ENCODE peak calls at places on chromosomes 4 and X, in four cellular contexts. H, F, D and W are unnamed samples. For H3K4me1, the result is how much of the 10 kb centered on the place peaks cover.

GRCh38 chr4:86302242-86302641 is 57.6 kb downstream of the MAPK10 start:
- DNase-seq in D (no peak), F (peak), H (no peak), W (no peak)

GRCh38 chrX:56564182-56564885 is 907 bp downstream of the UBQLN2 start:
- DNase-seq in D (peak), F (peak), H (peak), W (peak)

GRCh38 chr4:39706334-39706733 is 8.4 kb downstream of the UBE2K start:
- DNase-seq in H (no peak), F (peak), D (peak), W (no peak)

GRCh38 chr4:45477311-45477733 is 646.5 kb downstream of the GABRG1 start:
- DNase-seq in F (no peak), D (no peak), H (no peak), W (no peak)

GRCh38 chr4:3783691-3784306 is 17.6 kb downstream of the ADRA2C start:
- DNase-seq in D (no peak), F (no peak), H (no peak), W (no peak)

GRCh38 chr4:103306870-103307345 is 108.8 kb upstream of the CENPE start:
- DNase-seq in D (peak), H (no peak), F (peak), W (no peak)

GRCh38 chr4:158783775-158784174 is 14.9 kb downstream of the FNIP2 start:
- DNase-seq in H (no peak), D (no peak), F (no peak), W (no peak)

GRCh38 chrX:153685751-153686676 is 1.7 kb upstream of the SLC6A8 start:
- DNase-seq in H (peak), F (peak), D (no peak), W (no peak)

GRCh38 chr4:73725499-73725898 is 14.9 kb upstream of the CXCL8 start:
- DNase-seq in F (no peak), D (no peak), H (no peak), W (no peak)

GRCh38 chrX:40402771-40403533 is 177.8 kb upstream of the ATP6AP2 start:
- DNase-seq in F (peak), D (peak), H (no peak), W (no peak)

GRCh38 chr4:56128231-56128630 is 179.5 kb downstream of the CEP135 start:
- DNase-seq in F (no peak), H (no peak), D (peak), W (no peak)

GRCh38 chr4:128908735-128909134 is 99.2 kb downstream of the JADE1 start:
- DNase-seq in H (no peak), D (no peak), F (no peak), W (no peak)
- H3K4me1 ChIP-seq in H (under half), D (under half), F (under half), W (under half)

DNA sequence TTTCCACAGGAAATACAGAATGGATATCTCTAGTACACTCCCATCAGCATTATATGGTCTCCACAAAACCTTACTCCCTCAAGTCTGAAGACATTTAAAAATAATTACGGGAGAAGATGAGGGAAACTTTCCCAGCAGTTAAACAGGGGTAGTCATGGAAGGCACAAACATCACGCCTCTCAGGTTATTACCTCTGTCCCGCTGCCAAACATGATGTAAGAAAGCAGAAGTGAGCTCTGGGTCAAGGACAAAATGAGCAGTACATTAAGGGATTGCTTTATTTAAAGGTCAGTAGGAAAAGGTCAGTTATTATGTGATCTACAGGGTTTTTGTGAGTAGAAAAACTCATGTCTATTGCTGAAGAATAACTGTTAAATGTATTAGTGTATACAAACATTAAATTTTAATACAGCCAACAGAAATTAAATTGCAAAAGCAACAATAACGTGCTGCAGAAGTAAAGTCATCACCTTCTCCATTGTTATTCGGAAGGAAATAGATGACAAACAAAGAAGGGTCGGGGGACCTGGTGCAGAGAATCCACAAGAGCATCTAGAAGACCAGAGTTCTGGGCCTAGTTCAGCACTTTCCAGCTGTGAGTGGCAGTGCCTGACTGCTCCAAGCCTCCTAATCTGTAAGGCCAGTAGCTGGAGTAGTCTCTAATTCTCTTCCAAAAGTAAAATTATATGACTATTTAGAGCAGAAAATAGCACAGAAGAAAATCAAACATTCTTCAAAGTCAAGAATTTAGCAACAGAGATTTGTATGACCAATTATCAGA is 171.2 kb downstream of the PPP3CA start:
- DNase-seq in F (peak), D (no peak), H (no peak), W (no peak)
- H3K4me1 ChIP-seq in F (under half), D (under half), H (under half), W (under half)

DNA sequence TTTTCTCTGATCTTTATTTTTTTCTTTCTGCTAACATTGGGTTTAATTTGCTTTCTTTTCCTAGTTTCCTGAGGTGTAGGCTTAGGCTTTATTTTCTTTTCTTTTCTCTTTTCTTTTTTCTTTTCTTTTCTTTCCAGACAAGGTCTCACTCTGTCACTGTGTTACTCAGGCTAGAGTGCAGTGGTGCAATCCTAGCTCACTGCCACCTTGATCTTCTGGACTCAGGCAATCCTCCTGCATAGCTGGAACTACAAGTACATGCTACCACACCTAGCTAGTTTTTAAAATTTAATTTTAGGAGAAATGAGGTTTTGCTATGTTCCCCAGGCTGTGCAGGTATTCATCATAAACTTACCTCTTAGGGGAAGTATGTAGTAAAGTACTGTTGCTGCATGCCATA is 197.8 kb upstream of the ANKRD50 start:
- DNase-seq in H (no peak), D (no peak), F (no peak), W (no peak)
- H3K4me1 ChIP-seq in H (under half), D (under half), F (under half), W (under half)

DNA sequence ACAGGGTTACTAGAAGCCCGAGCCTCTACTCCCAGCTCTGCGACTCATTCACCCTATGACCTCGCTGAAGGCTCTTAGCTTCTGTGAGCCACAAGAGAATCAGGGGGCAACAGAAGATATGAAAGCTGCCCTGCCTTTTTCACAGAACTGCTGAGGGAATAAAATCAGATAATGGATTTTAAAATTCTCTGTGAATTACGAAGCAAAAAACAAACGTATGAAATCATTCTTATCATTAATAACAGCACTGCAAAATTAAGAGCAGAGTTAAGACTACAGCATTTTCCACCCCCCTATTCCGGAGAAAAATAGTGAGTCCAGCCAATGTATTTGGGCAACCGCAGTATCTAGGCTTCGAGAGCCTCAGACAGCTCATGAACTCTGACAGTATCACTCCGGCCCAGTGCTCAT is 33.5 kb downstream of the AFAP1 start:
- DNase-seq in F (no peak), D (no peak), H (no peak), W (no peak)
- H3K4me1 ChIP-seq in F (under half), D (half or more), H (half or more), W (under half)